ENCODE peak calls at places on chromosomes 7 and 10, in seven cellular contexts. J is endothelial cell of umbilical vein, C is T1000, P is colonic mucosa, Q is upper lobe of right lung, N is OCI-M1, B is thoracic aorta. W is an unnamed sample.
A peak's percentile ranks its signal among the peaks of the same experiment; 100 is the strongest.

GRCh38 chr10:34817054-34817453 is 2.0 kb upstream of the PARD3 start:
- DNase-seq in J (no peak), C (no peak), P (no peak), Q (no peak), N (no peak), B (no peak), W (no peak)

GRCh38 chr10:102480396-102480795 is 22.1 kb downstream of the ACTR1A start:
- DNase-seq in J (no peak), C (no peak), P (no peak), Q (no peak), N (no peak), B (no peak), W (no peak)

GRCh38 chr10:71659050-71659738 is 60.4 kb downstream of the C10orf105 start:
- DNase-seq in J (no peak), C (no peak), P (no peak), Q (no peak), N (peak; percentile 35), B (no peak), W (no peak)

GRCh38 chr10:129937351-129937751 is 26.7 kb downstream of the EBF3 start:
- DNase-seq in J (no peak), C (no peak), P (no peak), Q (no peak), N (no peak), B (no peak), W (no peak)

GRCh38 chr10:114526112-114526496 is 121.8 kb upstream of the AFAP1L2 start:
- DNase-seq in J (no peak), C (no peak), P (no peak), Q (no peak), N (no peak), B (no peak), W (peak; percentile 24)

GRCh38 chr10:69716711-69717560 is 84.8 kb upstream of the COL13A1 start:
- DNase-seq in J (no peak), C (no peak), P (peak; percentile 71), Q (peak; percentile 81), N (peak; percentile 65), B (no peak), W (peak; percentile 45)

GRCh38 chr10:69899727-69900595 is 98.3 kb downstream of the COL13A1 start:
- DNase-seq in J (no peak), C (no peak), P (no peak), Q (no peak), N (no peak), B (no peak), W (no peak)

GRCh38 chr7:36153571-36154097 is 580 bp downstream of the EEPD1 start:
- DNase-seq in J (no peak), C (no peak), P (peak; percentile 39), Q (peak; percentile 82), N (no peak), B (no peak), W (peak; percentile 45)

GRCh38 chr7:152899482-152900166 is 140.1 kb downstream of the ACTR3B start:
- DNase-seq in J (no peak), C (no peak), P (no peak), Q (peak; percentile 81), N (no peak), B (no peak), W (no peak)

GRCh38 chr10:104209575-104210198 is 22.5 kb downstream of the CFAP43 start:
- DNase-seq in J (peak; percentile 55), C (no peak), P (peak; percentile 34), Q (no peak), N (peak; percentile 66), B (no peak), W (peak; percentile 83)

GRCh38 chr10:98353105-98353504 is 61.9 kb downstream of the PYROXD2 start:
- DNase-seq in J (peak; percentile 72), C (no peak), P (no peak), Q (no peak), N (no peak), B (no peak), W (no peak)

GRCh38 chr7:2689951-2690705 is 2.1 kb downstream of the AMZ1 start:
- DNase-seq in J (no peak), C (no peak), P (no peak), Q (no peak), N (no peak), B (no peak), W (no peak)

W was measured in Kasumi-1.